ENCODE peak calls at places on chromosomes 2 and 18, in seven cellular contexts. M is testis; C is heart right ventricle; P is aorta; L is naive thymus-derived CD4-positive, alpha-beta T cell; O is fibroblast of lung; T is adipocyte. Z is an unnamed sample. For H3K4me1, the result is how much of the 10 kb centered on the place peaks cover.

GRCh38 chr2:141522702-141523101 is 608.1 kb downstream of the LRP1B start:
- DNase-seq in T (no peak), M (no peak), C (no peak), O (no peak), P (no peak), L (no peak), Z (no peak)

GRCh38 chr2:199228887-199229819 is 228.6 kb downstream of the SATB2 start:
- DNase-seq in C (no peak), T (peak), O (peak), L (no peak), M (no peak), P (no peak), Z (no peak)

GRCh38 chr2:126264625-126265024 is 391.3 kb upstream of the GYPC start:
- DNase-seq in L (no peak), M (no peak), C (no peak), P (no peak), O (no peak), T (no peak), Z (no peak)

GRCh38 chr2:122451040-122451439 is 695.6 kb downstream of the TSN start:
- DNase-seq in M (peak), P (no peak), C (no peak), O (peak), L (no peak), T (peak), Z (no peak)

GRCh38 chr2:64650722-64651338 is 2.9 kb downstream of the SERTAD2 start:
- DNase-seq in P (no peak), T (no peak), L (no peak), O (no peak), C (no peak), M (no peak), Z (no peak)

GRCh38 chr2:173441222-173441621 is 86.5 kb downstream of the CDCA7 start:
- DNase-seq in O (peak), M (no peak), L (no peak), P (no peak), C (no peak), T (peak), Z (no peak)

GRCh38 chr18:79672490-79673276 is 6.9 kb upstream of the CTDP1 start:
- DNase-seq in L (no peak), P (no peak), O (no peak), M (no peak), T (no peak), C (no peak), Z (no peak)

GRCh38 chr2:158391876-158392275 is 64.7 kb downstream of the CCDC148 start:
- DNase-seq in M (no peak), L (no peak), P (no peak), O (peak), C (no peak), T (no peak), Z (no peak)

GRCh38 chr18:58556333-58557012 is 72.4 kb downstream of the ALPK2 start:
- DNase-seq in T (no peak), P (no peak), C (peak), M (peak), O (no peak), L (no peak), Z (no peak)

DNA sequence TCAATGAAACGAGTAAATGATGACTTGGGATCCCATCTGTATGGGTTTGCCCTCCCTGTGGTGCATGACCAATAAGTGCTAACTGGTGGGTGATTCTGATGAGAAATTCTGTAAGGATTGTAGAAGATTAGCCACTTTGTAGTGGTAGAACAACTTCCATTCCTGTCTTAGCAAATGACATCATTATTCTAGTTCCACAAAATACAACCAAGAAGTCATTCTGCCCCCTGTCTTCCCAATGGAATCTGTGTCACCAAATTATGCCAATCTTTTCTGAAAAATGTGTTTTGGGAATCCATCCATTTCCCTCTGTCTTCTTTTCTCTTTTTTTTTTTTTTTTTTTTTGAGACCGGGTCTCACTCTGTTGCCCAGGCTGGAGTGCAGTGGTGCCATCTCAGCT is 48.4 kb downstream of the SLC38A11 start:
- DNase-seq in O (no peak), C (no peak), L (no peak), P (no peak), M (no peak), T (no peak), Z (no peak)
- H3K4me1 ChIP-seq in O (under half), C (under half), L (under half), P (under half), M (under half), T (under half), Z (under half)

GRCh38 chr2:152450176-152450575 is 115.2 kb downstream of the FMNL2 start:
- DNase-seq in L (no peak), T (no peak), P (no peak), O (no peak), M (no peak), C (no peak), Z (no peak)

GRCh38 chr2:152448621-152449020 is 113.6 kb downstream of the FMNL2 start:
- DNase-seq in T (no peak), C (no peak), O (no peak), L (no peak), P (no peak), M (no peak), Z (no peak)

GRCh38 chr2:152452256-152452973 is 117.4 kb downstream of the FMNL2 start:
- DNase-seq in T (no peak), C (no peak), P (no peak), L (no peak), M (no peak), O (no peak), Z (no peak)

GRCh38 chr2:152447897-152448296 is 112.9 kb downstream of the FMNL2 start:
- DNase-seq in O (no peak), C (no peak), T (no peak), L (no peak), P (no peak), M (no peak), Z (no peak)

GRCh38 chr2:152449578-152449977 is 114.6 kb downstream of the FMNL2 start:
- DNase-seq in L (no peak), M (no peak), T (no peak), C (no peak), P (no peak), O (no peak), Z (no peak)
- H3K4me1 ChIP-seq in L (under half), M (under half), T (under half), C (under half), P (under half), O (under half), Z (half or more)

DNA sequence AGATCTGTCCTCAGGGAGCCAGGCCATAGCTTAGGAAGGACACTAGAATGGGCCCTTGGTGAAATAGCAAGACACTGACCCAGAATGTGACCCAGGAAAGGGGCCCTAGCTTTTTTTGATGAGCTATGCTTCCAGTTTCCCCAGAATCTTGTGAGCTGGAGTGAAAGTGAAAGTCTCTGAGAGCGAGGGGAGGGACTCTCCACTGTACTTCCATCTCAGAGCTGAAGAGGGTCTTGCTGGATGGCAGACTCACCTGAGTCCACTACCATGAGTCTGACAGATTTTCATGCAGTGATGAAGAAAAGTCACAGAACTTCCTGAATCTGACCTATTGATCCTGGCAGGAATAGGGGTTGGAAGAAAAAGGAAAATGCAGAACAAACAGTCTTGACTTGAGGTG is 3.1 kb downstream of the ARHGAP25 start:
- DNase-seq in M (no peak), O (no peak), C (no peak), L (peak), P (no peak), T (no peak), Z (no peak)
- H3K4me1 ChIP-seq in M (under half), O (under half), C (under half), L (half or more), P (under half), T (under half), Z (under half)

GRCh38 chr2:84963692-84964405 is 7.1 kb upstream of the KCMF1 start:
- DNase-seq in C (no peak), O (peak), P (no peak), T (peak), M (no peak), L (no peak), Z (no peak)
- H3K4me1 ChIP-seq in C (under half), O (under half), P (under half), T (under half), M (under half), L (under half), Z (under half)

Z was measured in psoas muscle.